ENCODE peak calls at places on chromosomes 6 and 20, in eight cellular contexts. Y is stomach, K is uterus, P is lung, U is DND-41, M is fibroblast of lung, Q is GM12878, F is tibial nerve. J is an unnamed sample. For H3K4me1 and H3K27me3, the result is how much of the 10 kb centered on the place peaks cover.

GRCh38 chr6:28657756-28658465 is 132.2 kb downstream of the GPX5 start:
- DNase-seq in F (no peak), M (peak), Y (no peak), U (peak), P (no peak), K (peak), Q (peak), J (no peak)

GRCh38 chr20:31831771-31832306 is 12.7 kb downstream of the MYLK2 start:
- DNase-seq in P (no peak), K (no peak), Y (no peak), F (no peak), Q (no peak), M (no peak), U (no peak), J (no peak)

GRCh38 chr6:110334425-110335158 is 23.6 kb downstream of the METTL24 start:
- DNase-seq in F (no peak), U (peak), K (no peak), P (no peak), Y (no peak), M (peak), Q (no peak), J (no peak)

GRCh38 chr6:109053285-109053684 is 41.4 kb downstream of the SESN1 start:
- DNase-seq in K (no peak), Q (no peak), P (no peak), F (no peak), Y (no peak), M (no peak), U (no peak), J (no peak)

GRCh38 chr6:169890049-169890448 is 138.6 kb downstream of the ERMARD start:
- DNase-seq in Y (no peak), Q (no peak), P (no peak), U (no peak), M (no peak), K (no peak), F (no peak), J (no peak)

GRCh38 chr20:50610212-50610718 is 81.1 kb downstream of the RIPOR3 start:
- DNase-seq in M (no peak), F (no peak), U (no peak), Y (no peak), K (no peak), P (no peak), Q (no peak), J (no peak)

GRCh38 chr6:125844989-125845388 is 54.2 kb downstream of the NCOA7 start:
- DNase-seq in F (no peak), M (no peak), Y (no peak), K (no peak), P (no peak), Q (no peak), U (no peak), J (no peak)

GRCh38 chr20:39050555-39050902 is 88.4 kb downstream of the DHX35 start:
- DNase-seq in P (no peak), Y (no peak), M (no peak), K (no peak), F (no peak), Q (no peak), U (no peak), J (no peak)

GRCh38 chr20:37350655-37351574 is 5.0 kb downstream of the SRC start:
- DNase-seq in P (no peak), K (no peak), Y (no peak), F (no peak), M (peak), U (no peak), Q (no peak), J (no peak)

GRCh38 chr6:137126875-137127485 is 46.5 kb downstream of the IL22RA2 start:
- DNase-seq in P (no peak), K (no peak), U (no peak), M (no peak), Y (no peak), Q (no peak), F (no peak), J (no peak)

GRCh38 chr20:48230251-48230650 is 445.0 kb upstream of the SULF2 start:
- DNase-seq in F (no peak), Q (no peak), P (no peak), K (no peak), Y (no peak), U (no peak), M (no peak), J (no peak)

GRCh38 chr6:151772436-151772835 is 35.0 kb upstream of the ESR1 start:
- DNase-seq in U (no peak), Y (no peak), K (no peak), M (no peak), P (no peak), Q (no peak), F (no peak), J (no peak)

GRCh38 chr6:45021652-45022051 is 306.5 kb upstream of the RUNX2 start:
- DNase-seq in K (no peak), M (peak), P (no peak), Q (no peak), F (no peak), Y (no peak), U (no peak), J (no peak)

GRCh38 chr20:51493346-51493791 is 49.1 kb downstream of the NFATC2 start:
- DNase-seq in Y (no peak), P (no peak), U (no peak), F (no peak), K (no peak), Q (no peak), M (no peak), J (no peak)

GRCh38 chr6:167152858-167153257 is 4.9 kb downstream of the GPR31 start:
- DNase-seq in Q (peak), F (no peak), U (no peak), Y (no peak), P (no peak), K (no peak), M (no peak), J (no peak)

GRCh38 chr6:25645916-25646315 is 6.1 kb upstream of the SCGN start:
- DNase-seq in Y (no peak), M (no peak), K (no peak), P (no peak), Q (no peak), F (no peak), U (no peak), J (no peak)

GRCh38 chr6:42569102-42570028 is 5.5 kb downstream of the UBR2 start:
- DNase-seq in M (peak), Q (no peak), U (no peak), Y (no peak), K (no peak), F (no peak), P (no peak), J (no peak)

GRCh38 chr20:62936996-62937352 is 973 bp upstream of the GID8 start:
- DNase-seq in U (no peak), Q (no peak), K (no peak), F (no peak), Y (no peak), M (peak), P (no peak), J (no peak)

GRCh38 chr6:152952866-152953509 is 29.9 kb downstream of the FBXO5 start:
- DNase-seq in M (peak), P (no peak), Y (no peak), Q (no peak), K (no peak), U (no peak), F (no peak), J (no peak)

GRCh38 chr6:75273009-75273408 is 11.6 kb downstream of the TMEM30A start:
- DNase-seq in Y (no peak), P (no peak), F (no peak), Q (no peak), M (no peak), K (no peak), U (no peak), J (no peak)

GRCh38 chr20:22686097-22686496 is 101.7 kb upstream of the FOXA2 start:
- DNase-seq in F (no peak), U (no peak), K (no peak), Q (no peak), Y (peak), M (peak), P (peak), J (no peak)

GRCh38 chr20:22690000-22690399 is 105.6 kb upstream of the FOXA2 start:
- DNase-seq in P (no peak), M (no peak), Q (no peak), Y (no peak), K (no peak), F (no peak), U (no peak), J (no peak)

GRCh38 chr20:22689246-22689645 is 104.9 kb upstream of the FOXA2 start:
- DNase-seq in M (no peak), F (no peak), P (no peak), Q (no peak), K (no peak), Y (peak), U (no peak), J (no peak)

GRCh38 chr20:22688485-22688884 is 104.1 kb upstream of the FOXA2 start:
- DNase-seq in Y (no peak), Q (no peak), F (no peak), K (no peak), M (no peak), P (no peak), U (no peak), J (no peak)

DNA sequence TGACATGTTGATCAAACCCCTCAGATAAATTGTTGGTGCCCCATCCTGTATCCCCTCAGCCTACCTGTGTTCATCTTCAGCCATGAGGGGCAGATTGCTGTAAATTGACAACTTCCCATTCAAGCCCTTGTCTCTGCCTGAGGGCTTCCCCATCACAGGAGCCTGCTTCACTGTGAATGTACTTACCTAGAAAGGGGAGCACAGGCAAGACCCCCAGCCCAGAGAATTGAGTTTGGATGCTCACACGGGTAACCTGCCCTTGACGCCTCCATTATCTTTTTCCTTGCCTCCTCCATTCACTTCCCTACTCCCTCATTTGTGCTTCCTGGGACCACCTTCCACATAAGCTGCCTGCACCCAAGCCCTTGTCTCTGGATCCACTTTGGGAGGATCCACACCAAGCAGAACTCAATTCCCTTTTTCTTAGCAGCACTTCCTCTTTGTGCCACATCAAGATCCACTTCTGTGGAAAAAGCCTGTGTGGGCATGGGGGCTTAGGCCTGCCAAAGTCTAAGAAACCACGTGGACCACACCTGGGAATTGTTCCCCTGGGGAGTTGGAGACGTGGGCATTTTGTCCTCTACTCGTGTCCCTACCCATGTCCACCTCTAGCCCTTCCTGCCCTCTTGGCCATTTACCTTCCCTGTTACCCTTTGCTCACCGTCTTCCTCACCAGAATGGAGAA is 103.4 kb upstream of the FOXA2 start:
- DNase-seq in U (no peak), F (no peak), K (no peak), P (peak), Y (no peak), M (no peak), Q (no peak), J (no peak)
- H3K4me1 ChIP-seq in U (under half), F (under half), K (under half), P (under half), Y (under half), M (under half), Q (under half), J (under half)

GRCh38 chr6:112846711-112847110 is 499.6 kb downstream of the RFPL4B start:
- DNase-seq in U (no peak), F (no peak), P (no peak), K (no peak), Q (no peak), M (no peak), Y (no peak), J (no peak)

GRCh38 chr6:112841553-112842337 is 494.6 kb downstream of the RFPL4B start:
- DNase-seq in U (no peak), K (no peak), Q (peak), P (no peak), F (no peak), Y (no peak), M (no peak), J (no peak)

GRCh38 chr6:112839525-112839961 is 492.4 kb downstream of the RFPL4B start:
- DNase-seq in K (no peak), F (no peak), U (no peak), Q (no peak), Y (no peak), P (no peak), M (peak), J (no peak)

DNA sequence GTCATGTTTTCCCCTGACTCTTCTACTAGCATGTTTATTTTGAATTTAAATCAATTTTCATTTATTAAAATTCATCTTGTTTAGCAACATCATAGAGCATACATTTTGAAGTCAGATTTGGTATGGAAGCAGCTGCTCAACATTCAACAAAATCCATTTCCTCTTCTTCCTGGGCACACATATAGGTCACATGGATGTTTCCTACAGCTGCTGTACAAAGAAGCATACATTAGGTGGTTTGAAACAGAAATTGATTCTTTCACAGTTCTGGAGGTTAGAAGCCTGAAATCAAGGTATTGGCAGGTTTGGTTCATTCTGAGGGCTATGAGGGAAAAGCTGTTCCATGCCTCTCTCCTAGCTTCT is 495.2 kb downstream of the RFPL4B start:
- DNase-seq in P (no peak), Y (no peak), U (no peak), M (no peak), Q (no peak), F (no peak), K (no peak), J (no peak)
- H3K27me3 ChIP-seq in P (under half), Y (under half), U (under half), M (under half), Q (under half), F (under half), K (under half), J (under half)

GRCh38 chr20:5654557-5654956 is 95.6 kb upstream of the SHLD1 start:
- DNase-seq in K (no peak), F (no peak), P (no peak), Y (no peak), M (peak), U (no peak), Q (no peak), J (no peak)

GRCh38 chr20:5656136-5656535 is 94.1 kb upstream of the SHLD1 start:
- DNase-seq in Q (no peak), U (no peak), M (no peak), Y (no peak), F (no peak), K (no peak), P (no peak), J (peak)

GRCh38 chr20:5652626-5653573 is 97.3 kb upstream of the SHLD1 start:
- DNase-seq in Y (no peak), Q (no peak), F (no peak), K (no peak), U (no peak), M (peak), P (no peak), J (peak)

GRCh38 chr20:5650191-5650691 is 100.0 kb upstream of the SHLD1 start:
- DNase-seq in M (no peak), K (no peak), P (no peak), Y (no peak), Q (no peak), F (no peak), U (no peak), J (peak)
- H3K4me1 ChIP-seq in M (under half), K (under half), P (under half), Y (under half), Q (half or more), F (under half), U (under half), J (under half)

GRCh38 chr20:19777311-19777710 is 19.3 kb downstream of the RIN2 start:
- DNase-seq in P (no peak), Y (no peak), Q (no peak), F (no peak), M (no peak), U (no peak), K (no peak), J (no peak)
- H3K27me3 ChIP-seq in P (under half), Y (under half), Q (under half), F (under half), M (under half), U (under half), K (under half), J (under half)

GRCh38 chr6:114049367-114049966 is 78.5 kb upstream of the HDAC2 start:
- DNase-seq in Y (no peak), Q (no peak), U (no peak), M (peak), K (no peak), P (no peak), F (no peak), J (no peak)
- H3K4me1 ChIP-seq in Y (under half), Q (under half), U (under half), M (under half), K (under half), P (under half), F (under half), J (under half)

GRCh38 chr6:147195987-147196386 is 8.2 kb upstream of the STXBP5 start:
- DNase-seq in Q (no peak), K (no peak), M (no peak), P (no peak), Y (no peak), F (no peak), U (no peak), J (no peak)

GRCh38 chr6:147195510-147195909 is 8.7 kb upstream of the STXBP5 start:
- DNase-seq in P (no peak), Q (no peak), U (no peak), K (no peak), Y (no peak), M (no peak), F (no peak), J (no peak)

GRCh38 chr6:147192278-147192911 is 11.8 kb upstream of the STXBP5 start:
- DNase-seq in F (no peak), K (no peak), P (no peak), M (no peak), Y (no peak), U (no peak), Q (no peak), J (no peak)

GRCh38 chr6:147190556-147190955 is 13.7 kb upstream of the STXBP5 start:
- DNase-seq in P (no peak), Q (no peak), U (no peak), Y (no peak), M (peak), K (no peak), F (no peak), J (no peak)

DNA sequence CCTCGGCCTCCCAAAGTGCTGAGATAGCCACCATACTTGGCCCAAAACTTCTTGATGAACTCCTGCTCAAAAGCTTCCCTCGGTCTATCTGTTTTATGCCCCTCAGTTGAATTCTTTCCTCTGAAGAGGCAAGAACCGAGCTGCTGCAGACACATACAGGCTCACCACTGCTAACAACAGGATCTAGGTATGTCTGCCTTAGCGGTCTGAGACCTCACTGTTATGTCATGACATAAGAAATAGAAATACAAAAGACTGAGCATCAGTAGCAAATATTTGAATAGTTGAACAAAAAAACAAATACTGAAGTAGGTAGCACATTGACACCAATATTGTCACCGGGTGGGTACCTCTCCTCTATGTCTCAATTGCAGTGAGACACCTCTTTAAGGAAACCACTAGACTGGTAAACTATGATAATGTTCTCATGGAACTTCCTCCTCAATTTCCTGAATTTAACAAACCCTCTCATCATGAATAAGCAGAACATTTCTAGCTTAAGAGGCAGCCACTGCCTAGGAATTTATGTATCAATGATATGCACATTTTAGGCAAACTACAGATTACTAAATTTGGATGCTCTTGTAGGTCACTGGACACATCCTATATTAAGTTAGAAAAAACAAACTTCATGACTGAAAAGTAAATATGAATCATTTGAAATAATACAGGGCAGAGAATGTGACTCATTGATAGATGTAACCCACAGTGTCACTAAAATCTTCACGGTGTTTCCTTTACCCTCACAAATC is 9.4 kb upstream of the STXBP5 start:
- DNase-seq in P (no peak), Y (no peak), F (no peak), U (no peak), M (peak), K (no peak), Q (no peak), J (no peak)
- H3K27me3 ChIP-seq in P (under half), Y (under half), F (under half), U (under half), M (under half), K (under half), Q (under half), J (under half)

DNA sequence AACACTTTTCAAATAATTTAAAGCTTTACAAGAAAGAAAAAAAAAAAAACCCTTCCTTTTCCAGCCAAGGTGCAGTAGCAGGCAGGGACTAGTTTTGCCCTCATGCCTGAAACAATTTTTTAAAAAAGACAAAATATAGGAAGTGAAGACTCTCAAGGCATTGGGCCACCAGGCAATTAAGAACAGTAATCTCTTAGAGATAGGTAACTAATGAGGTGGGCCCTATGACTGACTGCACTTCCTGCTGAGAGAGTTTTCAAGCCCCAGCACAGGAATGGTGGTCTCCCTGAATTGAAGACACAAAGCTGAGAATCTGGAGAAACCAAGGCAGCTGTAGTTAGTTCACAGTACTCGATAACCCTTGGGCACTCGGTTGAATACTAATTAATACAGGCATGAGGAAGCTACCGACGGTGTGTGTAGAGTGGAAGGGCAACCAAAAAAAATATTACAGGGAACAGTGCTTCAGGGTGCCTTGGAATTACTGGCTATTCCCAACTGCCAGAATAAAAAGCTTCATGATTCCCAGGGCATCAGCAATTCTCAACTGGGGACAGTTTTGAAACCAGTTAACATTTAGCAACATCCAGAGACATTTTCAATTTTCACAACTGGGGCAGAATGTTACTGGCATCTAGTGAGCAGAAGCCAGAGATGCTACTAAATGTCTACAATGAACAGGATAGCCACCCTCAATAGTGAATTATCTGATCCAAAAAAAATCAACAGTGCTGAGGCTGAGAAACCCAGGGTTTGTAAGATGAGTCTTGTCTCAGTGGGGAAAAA is 36.0 kb upstream of the PLN start:
- DNase-seq in P (no peak), Q (no peak), F (no peak), K (no peak), Y (no peak), M (no peak), U (no peak), J (no peak)
- H3K4me1 ChIP-seq in P (under half), Q (under half), F (under half), K (under half), Y (under half), M (under half), U (under half), J (under half)

GRCh38 chr6:83711958-83712357 is 3.1 kb upstream of the SNAP91 start:
- DNase-seq in Q (no peak), M (no peak), U (no peak), F (no peak), K (no peak), Y (no peak), P (no peak), J (no peak)

GRCh38 chr6:83708970-83709747 is at the start of gene SNAP91:
- DNase-seq in P (no peak), M (peak), U (no peak), F (no peak), Y (no peak), K (no peak), Q (no peak), J (no peak)

GRCh38 chr6:83709748-83710050 is 798 bp upstream of the SNAP91 start:
- DNase-seq in U (no peak), F (no peak), Q (no peak), M (no peak), Y (no peak), K (no peak), P (no peak), J (no peak)

GRCh38 chr6:83707829-83708545 is 914 bp downstream of the SNAP91 start:
- DNase-seq in K (no peak), U (no peak), F (no peak), P (no peak), Y (no peak), Q (no peak), M (peak), J (no peak)

GRCh38 chr6:83708546-83708969 is 343 bp downstream of the SNAP91 start:
- DNase-seq in M (peak), K (no peak), U (no peak), Y (no peak), Q (no peak), F (no peak), P (no peak), J (no peak)
- H3K27me3 ChIP-seq in M (under half), K (under half), U (under half), Y (under half), Q (under half), F (under half), P (under half), J (under half)

J was measured in tibial artery.